ENCODE peak calls at places on chromosomes 2 and 18, in four cellular contexts. One of them, this sample, is unnamed.

GRCh38 chr2:17813742-17814458 is 2.4 kb upstream of the MSGN1 start:
- DNase-seq in HepG2: no peak
- DNase-seq in A549: no peak
- DNase-seq in K562: no peak
- DNase-seq in this sample: no peak

GRCh38 chr2:157986761-157987160 is 110.6 kb upstream of the ACVR1 start:
- DNase-seq in K562: no peak
- DNase-seq in A549: no peak
- DNase-seq in HepG2: no peak
- DNase-seq in this sample: no peak

GRCh38 chr18:35641916-35642315 is 60.4 kb downstream of the GALNT1 start:
- DNase-seq in A549: no peak
- DNase-seq in K562: no peak
- DNase-seq in HepG2: no peak
- DNase-seq in this sample: peak; percentile 72

GRCh38 chr18:69727912-69728572 is 219.6 kb downstream of the CD226 start:
- DNase-seq in HepG2: no peak
- DNase-seq in A549: no peak
- DNase-seq in K562: no peak
- DNase-seq in this sample: no peak

GRCh38 chr2:85961754-85962153 is 73.0 kb upstream of the ST3GAL5 start:
- DNase-seq in A549: no peak
- DNase-seq in HepG2: no peak
- DNase-seq in K562: no peak
- DNase-seq in this sample: no peak

GRCh38 chr2:17303054-17303453 is 215.2 kb downstream of the RAD51AP2 start:
- DNase-seq in A549: no peak
- DNase-seq in K562: no peak
- DNase-seq in HepG2: no peak
- DNase-seq in this sample: peak; percentile 81

GRCh38 chr18:61551586-61551985 is 218.4 kb downstream of the CDH20 start:
- DNase-seq in HepG2: peak; percentile 46
- DNase-seq in A549: peak; percentile 71
- DNase-seq in K562: peak; percentile 18
- DNase-seq in this sample: peak; percentile 88

GRCh38 chr18:61852496-61852895 is 40.3 kb downstream of the RNF152 start:
- DNase-seq in A549: no peak
- DNase-seq in K562: no peak
- DNase-seq in HepG2: no peak
- DNase-seq in this sample: no peak

GRCh38 chr18:64333584-64333983 is 184.7 kb upstream of the LINC00305 start:
- DNase-seq in A549: no peak
- DNase-seq in HepG2: no peak
- DNase-seq in K562: no peak
- DNase-seq in this sample: no peak

GRCh38 chr2:241913703-241914102 is 44.2 kb downstream of the RTP5 start:
- DNase-seq in K562: no peak
- DNase-seq in A549: no peak
- DNase-seq in HepG2: no peak
- DNase-seq in this sample: no peak

DNA sequence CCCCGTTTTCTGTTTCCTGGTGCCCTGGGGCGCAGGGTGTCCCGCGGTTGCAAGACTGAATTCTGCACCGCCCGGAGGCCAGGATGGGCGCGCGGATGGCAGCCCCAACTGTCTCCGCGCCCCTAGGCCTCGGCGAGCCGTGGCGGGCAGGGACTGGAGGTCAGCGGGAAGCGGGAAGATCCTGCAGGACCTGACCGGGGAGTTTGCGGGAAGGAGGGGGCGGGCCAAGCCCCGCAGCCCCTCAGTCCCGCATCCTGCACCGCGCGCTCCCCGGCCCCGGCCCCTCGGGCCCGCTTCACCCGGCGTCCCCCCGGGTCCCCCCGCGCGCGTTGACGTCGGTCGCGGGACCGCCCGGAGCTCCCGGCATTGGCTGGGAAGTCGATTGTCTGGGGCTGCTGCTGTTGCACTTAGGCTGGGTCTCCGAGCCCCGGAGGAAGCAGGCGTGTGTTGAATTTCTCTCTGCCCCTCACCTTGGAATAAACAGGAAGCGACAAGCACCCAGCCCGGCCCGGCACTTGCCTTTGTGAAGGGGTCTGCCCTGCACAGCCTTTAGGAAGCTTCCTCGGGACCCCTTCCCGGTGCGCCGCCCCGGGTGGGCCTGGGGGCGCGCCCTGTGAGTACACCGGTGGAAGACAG is at the start of gene LDLRAD4:
- DNase-seq in A549: no peak
- DNase-seq in HepG2: no peak
- DNase-seq in K562: no peak
- DNase-seq in this sample: no peak
- TF ChIP-seq MAZ in A549: no peak
- TF ChIP-seq MAZ in HepG2: no peak
- TF ChIP-seq MAZ in K562: no peak
- TF ChIP-seq MAZ in this sample: no peak

DNA sequence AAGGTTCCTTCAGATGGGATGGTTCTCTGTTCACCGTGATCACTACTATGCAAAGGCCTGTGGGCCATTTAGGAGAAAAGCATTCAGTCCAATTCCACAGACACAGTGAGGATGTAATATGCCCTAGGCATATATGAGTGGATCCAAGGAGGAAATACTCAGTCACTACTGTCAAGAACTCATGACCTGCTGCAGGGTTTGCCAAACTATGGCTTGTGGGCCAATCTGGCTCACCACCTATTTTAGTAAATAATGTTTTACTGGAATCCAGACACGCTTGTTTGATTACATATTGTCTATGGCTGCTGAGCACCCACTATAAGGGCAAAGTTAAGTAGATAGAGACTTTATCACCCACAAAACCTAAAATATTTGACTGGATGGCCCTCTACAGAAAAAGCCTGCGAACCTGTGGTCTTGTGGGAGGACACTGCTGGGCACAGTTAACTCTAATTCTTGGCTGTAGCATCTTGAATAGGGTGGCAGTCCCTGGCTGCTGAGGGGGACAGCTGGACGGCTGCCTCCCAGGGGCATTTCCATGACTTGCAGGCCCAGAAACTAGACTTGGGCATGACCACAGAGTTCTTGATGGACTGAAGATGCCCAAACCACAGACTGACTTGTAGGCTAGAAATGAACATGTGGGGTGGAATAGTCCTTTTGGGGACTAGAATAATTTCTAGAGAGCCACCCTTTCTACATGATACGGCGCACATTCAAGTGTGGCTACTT is 20.6 kb upstream of the LTBP1 start:
- DNase-seq in HepG2: no peak
- DNase-seq in K562: no peak
- DNase-seq in A549: no peak
- DNase-seq in this sample: no peak
- TF ChIP-seq CEBPB in HepG2: no peak
- TF ChIP-seq CEBPB in K562: no peak
- TF ChIP-seq CEBPB in A549: no peak
- TF ChIP-seq CEBPB in this sample: no peak

DNA sequence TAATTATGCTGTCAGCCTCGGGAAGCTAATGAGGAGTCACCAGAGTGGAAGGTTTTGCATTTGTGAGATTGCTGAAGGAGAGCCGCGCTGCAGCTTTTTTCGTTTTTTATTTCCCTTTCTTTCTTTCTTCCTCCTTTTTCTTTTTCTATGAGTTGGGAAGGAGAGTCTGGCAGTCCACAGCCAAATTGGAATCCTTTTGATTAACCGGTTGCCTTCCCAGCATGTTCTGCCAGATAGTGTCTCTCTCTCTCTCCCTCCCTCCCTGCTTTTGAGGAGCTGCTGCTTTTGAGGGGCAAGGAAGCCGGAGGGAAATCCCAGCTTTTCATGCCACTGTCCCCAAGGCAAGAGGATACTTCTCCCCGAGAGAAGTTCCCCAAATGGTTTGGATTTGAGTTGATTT is 82.1 kb downstream of the CDK15 start:
- DNase-seq in K562: no peak
- DNase-seq in HepG2: no peak
- DNase-seq in A549: no peak
- DNase-seq in this sample: no peak
- H3K4me1 ChIP-seq in K562: no peaks in the 10 kb centered on the region
- H3K4me1 ChIP-seq in HepG2: no peaks in the 10 kb centered on the region
- H3K4me1 ChIP-seq in A549: peaks cover 10% of the 10 kb centered on the region
- H3K4me1 ChIP-seq in this sample: peaks cover 17% of the 10 kb centered on the region

GRCh38 chr2:143839456-143839855 is 680.5 kb downstream of the ZEB2 start:
- DNase-seq in A549: no peak
- DNase-seq in HepG2: no peak
- DNase-seq in K562: no peak
- DNase-seq in this sample: no peak

GRCh38 chr2:143843696-143844095 is 676.2 kb downstream of the ZEB2 start:
- DNase-seq in HepG2: no peak
- DNase-seq in K562: no peak
- DNase-seq in A549: no peak
- DNase-seq in this sample: no peak

GRCh38 chr2:143842836-143843235 is 677.1 kb downstream of the ZEB2 start:
- DNase-seq in HepG2: no peak
- DNase-seq in A549: no peak
- DNase-seq in K562: no peak
- DNase-seq in this sample: no peak

GRCh38 chr2:143841935-143842334 is 678.0 kb downstream of the ZEB2 start:
- DNase-seq in K562: no peak
- DNase-seq in HepG2: no peak
- DNase-seq in A549: peak; percentile 4
- DNase-seq in this sample: peak; percentile 29

DNA sequence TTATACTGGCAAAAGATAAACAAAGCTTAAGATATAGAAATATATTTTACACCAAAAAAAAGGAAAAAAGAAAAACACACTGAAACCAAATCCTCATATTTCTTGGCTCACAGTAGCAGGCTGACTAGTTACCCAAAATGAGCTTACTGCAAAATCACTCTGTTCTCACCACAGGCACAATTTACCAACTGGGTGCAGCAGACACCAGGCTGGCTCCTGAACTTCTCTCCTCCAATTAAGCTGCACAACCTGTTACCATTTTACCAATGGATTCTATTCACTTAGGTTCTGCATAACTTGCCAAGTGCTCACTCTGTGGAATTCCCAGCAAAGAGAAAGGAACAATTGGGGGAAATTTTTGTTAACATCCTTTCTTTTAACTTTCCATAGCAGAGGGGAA is 679.3 kb downstream of the ZEB2 start:
- DNase-seq in K562: no peak
- DNase-seq in HepG2: no peak
- DNase-seq in A549: no peak
- DNase-seq in this sample: no peak
- TF ChIP-seq MAZ in K562: no peak
- TF ChIP-seq MAZ in HepG2: no peak
- TF ChIP-seq MAZ in A549: no peak
- TF ChIP-seq MAZ in this sample: no peak

GRCh38 chr2:172429351-172429968 is 2.1 kb downstream of the ITGA6 start:
- DNase-seq in A549: no peak
- DNase-seq in HepG2: no peak
- DNase-seq in K562: no peak
- DNase-seq in this sample: peak; percentile 31
- TF ChIP-seq CEBPB in A549: no peak
- TF ChIP-seq CEBPB in HepG2: no peak
- TF ChIP-seq CEBPB in K562: no peak
- TF ChIP-seq CEBPB in this sample: no peak

GRCh38 chr2:163697846-163698637 is 37.8 kb downstream of the FIGN start:
- DNase-seq in K562: no peak
- DNase-seq in A549: no peak
- DNase-seq in HepG2: no peak
- DNase-seq in this sample: no peak

GRCh38 chr2:163697429-163697828 is 38.4 kb downstream of the FIGN start:
- DNase-seq in HepG2: no peak
- DNase-seq in A549: no peak
- DNase-seq in K562: no peak
- DNase-seq in this sample: no peak

GRCh38 chr2:163703386-163703785 is 32.4 kb downstream of the FIGN start:
- DNase-seq in HepG2: no peak
- DNase-seq in A549: no peak
- DNase-seq in K562: no peak
- DNase-seq in this sample: no peak

GRCh38 chr2:163698857-163699256 is 37.0 kb downstream of the FIGN start:
- DNase-seq in A549: no peak
- DNase-seq in HepG2: no peak
- DNase-seq in K562: no peak
- DNase-seq in this sample: no peak

DNA sequence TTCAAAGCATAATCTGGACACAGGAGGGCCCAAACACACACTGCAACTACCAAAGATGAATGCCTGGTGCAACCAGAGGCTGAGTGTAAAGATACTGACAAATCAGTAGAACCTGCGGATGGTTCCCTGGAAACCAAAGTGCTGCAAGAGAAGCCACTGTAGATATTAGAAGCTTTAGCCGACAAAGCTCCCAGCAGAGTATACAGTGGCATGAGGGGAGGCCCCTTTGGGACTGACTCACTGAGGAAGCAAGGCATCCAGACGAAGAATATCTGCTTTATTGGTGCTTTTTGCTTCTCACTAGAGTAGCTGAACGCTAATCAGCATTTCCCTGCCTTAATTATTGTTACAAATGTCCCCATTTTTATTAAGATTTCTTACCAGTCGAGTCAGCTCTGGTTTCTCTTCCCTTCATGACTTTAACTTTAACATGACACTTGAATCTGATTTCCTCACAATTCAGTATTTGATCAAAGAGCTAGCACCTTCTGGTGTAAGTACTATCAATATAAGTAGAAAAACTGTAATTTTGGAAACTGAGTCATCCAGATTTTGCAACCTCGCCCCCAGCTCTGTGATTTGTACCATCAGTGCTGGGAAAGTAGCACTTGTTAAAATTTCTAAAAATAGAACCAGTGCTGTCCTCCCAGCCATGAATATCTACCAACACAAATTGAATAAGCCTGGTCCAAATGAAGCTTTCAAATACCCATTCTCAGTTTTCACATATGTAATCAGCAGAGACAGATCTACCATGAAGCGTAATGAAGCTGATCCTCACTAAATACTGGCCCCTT is 34.2 kb downstream of the FIGN start:
- DNase-seq in K562: no peak
- DNase-seq in HepG2: no peak
- DNase-seq in A549: no peak
- DNase-seq in this sample: peak; percentile 6
- H3K4me1 ChIP-seq in K562: no peaks in the 10 kb centered on the region
- H3K4me1 ChIP-seq in HepG2: peaks cover 7% of the 10 kb centered on the region
- H3K4me1 ChIP-seq in A549: no peaks in the 10 kb centered on the region
- H3K4me1 ChIP-seq in this sample: no peaks in the 10 kb centered on the region

DNA sequence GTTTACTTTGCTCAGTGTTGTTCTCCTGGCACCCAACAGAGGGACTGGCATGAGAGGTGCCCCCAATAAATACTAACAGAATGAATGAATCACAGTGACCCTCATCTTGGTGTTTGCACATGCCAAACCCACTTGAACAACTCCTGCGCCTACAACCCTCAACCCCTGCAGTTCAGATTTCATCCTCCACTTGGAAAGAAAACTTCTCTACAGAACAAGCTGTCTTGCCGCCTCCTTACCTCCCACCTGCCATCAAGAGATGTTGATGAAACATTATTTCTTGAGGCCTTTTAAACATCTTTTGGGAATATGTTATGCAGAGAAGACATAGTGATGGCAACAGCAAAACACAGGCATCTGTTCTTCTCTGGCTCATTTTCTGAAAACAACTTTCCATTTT is 216.0 kb upstream of the SH3BP4 start:
- DNase-seq in A549: no peak
- DNase-seq in HepG2: no peak
- DNase-seq in K562: no peak
- DNase-seq in this sample: no peak
- TF ChIP-seq MAZ in A549: no peak
- TF ChIP-seq MAZ in HepG2: no peak
- TF ChIP-seq MAZ in K562: no peak
- TF ChIP-seq MAZ in this sample: no peak